ENCODE peak calls at places on chromosomes 6 and 20, in seven cellular contexts. U is upper lobe of right lung, R is heart left ventricle, B is esophagus squamous epithelium, H is breast epithelium, A is A549, L is IMR-90. Y is an unnamed sample.

GRCh38 chr20:16434087-16434664 is 139.1 kb downstream of the KIF16B start:
- DNase-seq in U (peak; percentile 59), R (peak; percentile 43), B (no peak), H (no peak), A (peak; percentile 74), L (peak; percentile 18), Y (peak; percentile 16)

GRCh38 chr20:55174172-55174571 is 698.8 kb downstream of the DOK5 start:
- DNase-seq in U (no peak), R (no peak), B (no peak), H (no peak), A (no peak), L (no peak), Y (no peak)

GRCh38 chr6:104795363-104795762 is 64.4 kb downstream of the HACE1 start:
- DNase-seq in U (no peak), R (no peak), B (no peak), H (no peak), A (no peak), L (no peak), Y (no peak)

GRCh38 chr20:63589261-63590217 is 15.5 kb upstream of the HELZ2 start:
- DNase-seq in U (no peak), R (peak; percentile 7), B (no peak), H (no peak), A (no peak), L (no peak), Y (no peak)

GRCh38 chr6:39865011-39865888 is 69.0 kb downstream of the MOCS1 start:
- DNase-seq in U (peak; percentile 72), R (peak; percentile 76), B (no peak), H (peak; percentile 23), A (peak; percentile 52), L (peak; percentile 60), Y (peak; percentile 32)

GRCh38 chr6:40936810-40937209 is 102.2 kb downstream of the UNC5CL start:
- DNase-seq in U (no peak), R (no peak), B (no peak), H (no peak), A (peak; percentile 67), L (peak; percentile 95), Y (no peak)

GRCh38 chr6:116008470-116009229 is 52.0 kb downstream of the FRK start:
- DNase-seq in U (no peak), R (peak; percentile 33), B (no peak), H (no peak), A (peak; percentile 12), L (peak; percentile 58), Y (no peak)

GRCh38 chr6:41548098-41548840 is 2.1 kb downstream of the FOXP4 start:
- DNase-seq in U (peak; percentile 82), R (no peak), B (no peak), H (no peak), A (no peak), L (no peak), Y (peak; percentile 46)

GRCh38 chr6:30747300-30747687 is 2.9 kb upstream of the IER3 start:
- DNase-seq in U (no peak), R (no peak), B (no peak), H (no peak), A (no peak), L (peak; percentile 33), Y (no peak)

GRCh38 chr6:97288188-97288587 is 5.2 kb upstream of the MMS22L start:
- DNase-seq in U (no peak), R (no peak), B (no peak), H (no peak), A (no peak), L (no peak), Y (no peak)

GRCh38 chr20:50309764-50310672 is 119.4 kb downstream of the CEBPB start:
- DNase-seq in U (peak; percentile 62), R (no peak), B (no peak), H (no peak), A (no peak), L (no peak), Y (no peak)
- H3K27ac ChIP-seq in U (peak overlapping the region; percentile 79), R (peak overlapping the region; percentile 81), B (peak overlapping the region; percentile 91), H (peak overlapping the region; percentile 96), A (peak overlapping the region; percentile 93), L (peak overlapping the region; percentile 98), Y (no peak overlapping the region)

DNA sequence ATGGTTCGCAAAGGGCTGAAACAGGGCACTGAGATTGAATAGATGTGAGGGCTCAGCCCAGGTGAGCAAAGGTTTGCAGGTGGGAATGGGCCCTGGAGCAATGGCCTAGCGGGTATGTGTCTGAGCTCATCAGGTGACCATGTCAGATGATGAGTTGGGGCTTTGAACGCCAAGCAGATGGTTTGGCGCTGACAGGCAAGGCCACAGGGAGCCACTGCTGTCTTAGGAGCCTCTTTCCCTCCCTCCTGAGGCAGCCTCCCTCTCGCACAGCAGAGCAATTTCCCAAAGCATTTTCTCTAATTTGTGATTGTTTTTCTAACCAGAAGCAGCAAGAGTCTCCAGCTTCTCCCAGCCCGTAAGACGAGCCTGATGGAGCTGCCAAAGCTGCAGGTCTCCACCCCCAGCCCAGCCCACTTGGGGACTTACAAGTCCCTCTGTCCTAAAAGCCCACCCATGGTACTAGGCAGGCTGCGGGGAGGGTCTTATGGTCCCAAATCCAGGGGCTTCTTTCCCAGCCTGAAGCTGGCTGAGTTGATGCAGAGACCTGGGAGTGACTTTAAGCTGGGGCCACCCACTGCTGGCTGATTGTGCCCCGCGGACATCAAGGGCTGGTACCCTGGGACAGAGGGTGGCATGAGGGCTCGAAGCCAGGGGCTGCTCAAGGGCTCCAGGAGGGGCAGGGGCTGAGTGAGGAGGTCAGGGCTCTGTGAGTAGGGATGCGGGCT is 11.6 kb downstream of the CDH22 start:
- DNase-seq in U (no peak), R (no peak), B (no peak), H (no peak), A (no peak), L (no peak), Y (no peak)
- TF ChIP-seq CTCF in U (no peak), R (no peak), B (no peak), H (no peak), A (no peak), L (no peak), Y (no peak)

GRCh38 chr20:35856866-35857265 is 85.1 kb downstream of the PHF20 start:
- DNase-seq in U (no peak), R (no peak), B (no peak), H (no peak), A (no peak), L (no peak), Y (no peak)
- H3K27ac ChIP-seq in U (no peak overlapping the region), R (no peak overlapping the region), B (no peak overlapping the region), H (no peak overlapping the region), A (no peak overlapping the region), L (no peak overlapping the region), Y (no peak overlapping the region)

GRCh38 chr20:37518606-37519507 is 2.2 kb upstream of the NNAT start:
- DNase-seq in U (peak; percentile 72), R (peak; percentile 71), B (no peak), H (no peak), A (no peak), L (no peak), Y (no peak)
- TF ChIP-seq CTCF in U (no peak), R (no peak), B (no peak), H (no peak), A (no peak), L (no peak), Y (no peak)